ENCODE peak calls at places on chromosome 7, in four cellular contexts. G is hepatocyte; W is SHP77 treated with DMSO at 0.1 percent for 48 hours; R is activated CD8-positive, alpha-beta memory T cell treated with anti-CD3 and anti-CD28 coated beads, Interleukin-2, amount 50 U/mL, for 48 hours. P is an unnamed sample.

GRCh38 chr7:41139789-41140188 is 563.1 kb downstream of the INHBA start:
- DNase-seq in W (no peak), R (no peak), G (no peak), P (no peak)

GRCh38 chr7:157875230-157876179 is 538.7 kb downstream of the DNAJB6 start:
- DNase-seq in G (peak), R (peak), W (no peak), P (peak)

GRCh38 chr7:80548790-80549530 is 37.1 kb upstream of the GNAT3 start:
- DNase-seq in R (no peak), W (no peak), G (no peak), P (no peak)

GRCh38 chr7:88789480-88790064 is 6.0 kb downstream of the TEX47 start:
- DNase-seq in W (no peak), R (no peak), G (peak), P (no peak)

GRCh38 chr7:25288536-25289283 is 60.4 kb upstream of the NPVF start:
- DNase-seq in R (no peak), W (no peak), G (peak), P (no peak)

GRCh38 chr7:45984386-45985295 is 63.6 kb upstream of the IGFBP3 start:
- DNase-seq in G (no peak), R (no peak), W (no peak), P (no peak)

GRCh38 chr7:43108255-43109011 is 4.0 kb upstream of the HECW1 start:
- DNase-seq in G (peak), R (peak), W (peak), P (peak)

GRCh38 chr7:70183278-70183677 is 585.0 kb downstream of the AUTS2 start:
- DNase-seq in G (no peak), R (no peak), W (no peak), P (no peak)

GRCh38 chr7:140767418-140767817 is 70.9 kb downstream of the NDUFB2 start:
- DNase-seq in W (no peak), G (no peak), R (no peak), P (no peak)

GRCh38 chr7:4519819-4520520 is 162.1 kb upstream of the FOXK1 start:
- DNase-seq in W (no peak), G (no peak), R (no peak), P (no peak)

GRCh38 chr7:94655562-94655883 is 410 bp downstream of the SGCE start:
- DNase-seq in G (peak), W (no peak), R (peak), P (no peak)

GRCh38 chr7:43583424-43584199 is 704 bp downstream of the STK17A start:
- DNase-seq in R (peak), W (peak), G (peak), P (peak)

GRCh38 chr7:55155351-55156117 is 136.7 kb downstream of the EGFR start:
- DNase-seq in W (no peak), R (no peak), G (no peak), P (no peak)

GRCh38 chr7:55185941-55186609 is 167.3 kb downstream of the EGFR start:
- DNase-seq in W (no peak), R (no peak), G (peak), P (no peak)

GRCh38 chr7:159212226-159212625 is 67.6 kb upstream of the VIPR2 start:
- DNase-seq in G (no peak), W (no peak), R (no peak), P (no peak)

GRCh38 chr7:142739927-142740492 is 9.3 kb upstream of the PRSS1 start:
- DNase-seq in R (no peak), G (no peak), W (no peak), P (no peak)

GRCh38 chr7:5211730-5212482 is 21.9 kb downstream of the WIPI2 start:
- DNase-seq in R (no peak), G (no peak), W (no peak), P (no peak)

GRCh38 chr7:27767374-27767773 is 27.4 kb downstream of the TAX1BP1 start:
- DNase-seq in W (no peak), R (no peak), G (no peak), P (no peak)

GRCh38 chr7:94741179-94741578 is 85.2 kb upstream of the SGCE start:
- DNase-seq in R (no peak), W (no peak), G (no peak), P (no peak)

GRCh38 chr7:78125884-78126283 is 327.3 kb downstream of the PHTF2 start:
- DNase-seq in W (no peak), G (no peak), R (no peak), P (no peak)

GRCh38 chr7:102875700-102876192 is 37.1 kb upstream of the LRRC17 start:
- DNase-seq in W (no peak), R (peak), G (peak), P (no peak)

GRCh38 chr7:2805213-2806003 is 38.7 kb downstream of the GNA12 start:
- DNase-seq in R (no peak), G (peak), W (no peak), P (peak)

GRCh38 chr7:96090756-96091155 is 231.1 kb downstream of the SLC25A13 start:
- DNase-seq in R (no peak), G (no peak), W (no peak), P (no peak)

GRCh38 chr7:80387634-80388033 is 124.2 kb downstream of the GNAT3 start:
- DNase-seq in G (no peak), W (no peak), R (no peak), P (no peak)

GRCh38 chr7:23980081-23980480 is 270.1 kb downstream of the STK31 start:
- DNase-seq in G (no peak), W (no peak), R (no peak), P (no peak)

GRCh38 chr7:27183682-27184341 is 1.2 kb downstream of the HOXA11 start:
- DNase-seq in W (no peak), R (peak), G (no peak), P (no peak)

GRCh38 chr7:135769403-135769802 is 20.8 kb upstream of the FAM180A start:
- DNase-seq in W (no peak), R (no peak), G (no peak), P (no peak)

GRCh38 chr7:153415632-153416031 is 636.6 kb upstream of the DPP6 start:
- DNase-seq in R (no peak), W (no peak), G (no peak), P (no peak)

GRCh38 chr7:98869374-98870070 is at the start of gene TMEM130:
- DNase-seq in G (no peak), R (no peak), W (no peak), P (no peak)

GRCh38 chr7:46478046-46478445 is 557.0 kb upstream of the IGFBP3 start:
- DNase-seq in R (no peak), W (no peak), G (no peak), P (no peak)

GRCh38 chr7:154744226-154744860 is 258.6 kb downstream of the PAXIP1 start:
- DNase-seq in W (no peak), G (peak), R (peak), P (peak)

GRCh38 chr7:70694909-70695803 is 436.8 kb upstream of the GALNT17 start:
- DNase-seq in G (peak), W (no peak), R (no peak), P (no peak)

GRCh38 chr7:43669286-43670081 is 59.8 kb downstream of the COA1 start:
- DNase-seq in W (no peak), G (no peak), R (peak), P (no peak)

GRCh38 chr7:47596502-47597202 is 14.7 kb upstream of the TNS3 start:
- DNase-seq in R (no peak), W (peak), G (no peak), P (peak)

GRCh38 chr7:54995631-54996340 is 23.0 kb upstream of the EGFR start:
- DNase-seq in R (no peak), G (peak), W (no peak), P (no peak)

GRCh38 chr7:32051128-32051527 is 19.1 kb downstream of the PDE1C start:
- DNase-seq in W (no peak), G (no peak), R (no peak), P (no peak)

GRCh38 chr7:14368285-14368684 is 378.8 kb upstream of the ETV1 start:
- DNase-seq in G (no peak), W (no peak), R (no peak), P (no peak)

GRCh38 chr7:98066208-98066607 is 40.5 kb upstream of the LMTK2 start:
- DNase-seq in W (no peak), G (no peak), R (no peak), P (no peak)

P was measured in Right ventricle myocardium superior.